ENCODE peak calls at places on chromosome 17, in six cellular contexts. G is ovary; J is BJ; U is CD4-positive, alpha-beta T cell; Q is ascending aorta; T is AG09319. O is an unnamed sample.

GRCh38 chr17:1634841-1635650 is 6.4 kb upstream of the SLC43A2 start:
- DNase-seq in T (no peak), Q (no peak), U (no peak), G (no peak), J (no peak), O (no peak)

GRCh38 chr17:192666-193425 is 11.4 kb upstream of the DOC2B start:
- DNase-seq in G (no peak), U (no peak), Q (no peak), T (no peak), J (no peak), O (no peak)

GRCh38 chr17:40647549-40648325 is at the start of gene SMARCE1:
- DNase-seq in Q (no peak), J (peak; percentile 10), G (peak; percentile 71), T (peak; percentile 31), U (peak; percentile 52), O (peak; percentile 75)

GRCh38 chr17:76726231-76726765 is at the start of gene JMJD6:
- DNase-seq in Q (peak; percentile 91), J (peak; percentile 81), U (no peak), T (peak; percentile 91), G (peak; percentile 96), O (peak; percentile 83)

GRCh38 chr17:81867123-81867951 is 3.8 kb downstream of the ARHGDIA start:
- DNase-seq in U (no peak), G (peak; percentile 35), Q (no peak), T (no peak), J (no peak), O (no peak)

GRCh38 chr17:57601328-57601727 is 143.8 kb downstream of the CCDC182 start:
- DNase-seq in U (no peak), G (no peak), T (no peak), Q (no peak), J (no peak), O (no peak)

GRCh38 chr17:73759324-73760185 is 115.3 kb upstream of the SDK2 start:
- DNase-seq in U (no peak), J (no peak), Q (no peak), G (no peak), T (no peak), O (no peak)

GRCh38 chr17:59331929-59332889 is 754 bp downstream of the YPEL2 start:
- DNase-seq in G (peak; percentile 29), Q (no peak), T (no peak), U (no peak), J (no peak), O (peak; percentile 39)

GRCh38 chr17:11935734-11936406 is 61.4 kb downstream of the ZNF18 start:
- DNase-seq in J (no peak), Q (no peak), G (no peak), U (no peak), T (no peak), O (no peak)

GRCh38 chr17:66677201-66677981 is 157.5 kb upstream of the CACNG5 start:
- DNase-seq in T (no peak), Q (no peak), U (no peak), G (no peak), J (peak; percentile 62), O (no peak)

GRCh38 chr17:61499632-61500031 is 47.4 kb downstream of the TBX4 start:
- DNase-seq in Q (no peak), J (no peak), T (no peak), G (no peak), U (no peak), O (no peak)

GRCh38 chr17:67293251-67294203 is 48.5 kb upstream of the HELZ start:
- DNase-seq in T (peak; percentile 3), U (peak; percentile 51), J (no peak), Q (no peak), G (peak; percentile 62), O (peak; percentile 31)

GRCh38 chr17:19933221-19933620 is 44.4 kb downstream of the AKAP10 start:
- DNase-seq in T (no peak), J (no peak), G (no peak), U (no peak), Q (no peak), O (no peak)

GRCh38 chr17:6567528-6568185 is 11.3 kb upstream of the PITPNM3 start:
- DNase-seq in Q (no peak), J (no peak), G (no peak), T (no peak), U (no peak), O (no peak)

GRCh38 chr17:82978354-82978753 is 101.1 kb upstream of the METRNL start:
- DNase-seq in J (no peak), Q (no peak), U (no peak), G (no peak), T (no peak), O (no peak)

GRCh38 chr17:34485999-34486398 is 93.4 kb upstream of the TMEM132E start:
- DNase-seq in T (no peak), U (no peak), Q (no peak), G (no peak), J (no peak), O (no peak)

GRCh38 chr17:44359001-44359400 is 4.7 kb downstream of the FAM171A2 start:
- DNase-seq in Q (no peak), T (no peak), J (no peak), U (no peak), G (no peak), O (no peak)

GRCh38 chr17:2181206-2181983 is 122.2 kb downstream of the SMG6 start:
- DNase-seq in Q (peak; percentile 60), T (peak; percentile 93), U (no peak), J (no peak), G (peak; percentile 69), O (no peak)

GRCh38 chr17:59174671-59175070 is 19.1 kb downstream of the PRR11 start:
- DNase-seq in J (no peak), U (no peak), G (no peak), Q (no peak), T (no peak), O (no peak)

GRCh38 chr17:65559802-65560627 is 1.4 kb downstream of the AXIN2 start:
- DNase-seq in Q (no peak), U (no peak), J (no peak), G (peak; percentile 69), T (no peak), O (peak; percentile 28)

GRCh38 chr17:35069311-35069710 is 5.8 kb upstream of the RFFL start:
- DNase-seq in T (no peak), J (no peak), G (no peak), U (no peak), Q (no peak), O (no peak)

GRCh38 chr17:38926290-38927070 is 1.1 kb downstream of the LASP1NB start:
- DNase-seq in U (no peak), G (no peak), Q (no peak), J (no peak), T (no peak), O (no peak)

GRCh38 chr17:2904135-2904534 is 107.9 kb downstream of the RAP1GAP2 start:
- DNase-seq in Q (no peak), T (no peak), U (no peak), J (peak; percentile 19), G (no peak), O (no peak)

GRCh38 chr17:8117367-8117979 is 841 bp downstream of the ALOXE3 start:
- DNase-seq in Q (no peak), G (peak; percentile 33), T (no peak), U (no peak), J (no peak), O (no peak)
- TF ChIP-seq CTCF in Q (no peak), G (no peak), T (no peak), U (no peak), J (no peak), O (no peak)

GRCh38 chr17:74995847-74996246 is 8.4 kb downstream of the CDR2L start:
- DNase-seq in T (no peak), G (no peak), J (no peak), Q (no peak), U (no peak), O (no peak)

GRCh38 chr17:74990581-74991105 is 3.2 kb downstream of the CDR2L start:
- DNase-seq in Q (no peak), T (no peak), G (no peak), J (no peak), U (no peak), O (no peak)

GRCh38 chr17:74998783-74999182 is 11.4 kb downstream of the CDR2L start:
- DNase-seq in J (no peak), T (no peak), Q (no peak), G (no peak), U (no peak), O (no peak)

GRCh38 chr17:74992223-74992622 is 4.8 kb downstream of the CDR2L start:
- DNase-seq in U (no peak), J (no peak), T (no peak), G (no peak), Q (no peak), O (no peak)

GRCh38 chr17:74994440-74994839 is 7.0 kb downstream of the CDR2L start:
- DNase-seq in J (no peak), T (no peak), G (no peak), U (no peak), Q (no peak), O (no peak)
- TF ChIP-seq CTCF in J (no peak), T (no peak), G (no peak), U (no peak), Q (no peak), O (no peak)

DNA sequence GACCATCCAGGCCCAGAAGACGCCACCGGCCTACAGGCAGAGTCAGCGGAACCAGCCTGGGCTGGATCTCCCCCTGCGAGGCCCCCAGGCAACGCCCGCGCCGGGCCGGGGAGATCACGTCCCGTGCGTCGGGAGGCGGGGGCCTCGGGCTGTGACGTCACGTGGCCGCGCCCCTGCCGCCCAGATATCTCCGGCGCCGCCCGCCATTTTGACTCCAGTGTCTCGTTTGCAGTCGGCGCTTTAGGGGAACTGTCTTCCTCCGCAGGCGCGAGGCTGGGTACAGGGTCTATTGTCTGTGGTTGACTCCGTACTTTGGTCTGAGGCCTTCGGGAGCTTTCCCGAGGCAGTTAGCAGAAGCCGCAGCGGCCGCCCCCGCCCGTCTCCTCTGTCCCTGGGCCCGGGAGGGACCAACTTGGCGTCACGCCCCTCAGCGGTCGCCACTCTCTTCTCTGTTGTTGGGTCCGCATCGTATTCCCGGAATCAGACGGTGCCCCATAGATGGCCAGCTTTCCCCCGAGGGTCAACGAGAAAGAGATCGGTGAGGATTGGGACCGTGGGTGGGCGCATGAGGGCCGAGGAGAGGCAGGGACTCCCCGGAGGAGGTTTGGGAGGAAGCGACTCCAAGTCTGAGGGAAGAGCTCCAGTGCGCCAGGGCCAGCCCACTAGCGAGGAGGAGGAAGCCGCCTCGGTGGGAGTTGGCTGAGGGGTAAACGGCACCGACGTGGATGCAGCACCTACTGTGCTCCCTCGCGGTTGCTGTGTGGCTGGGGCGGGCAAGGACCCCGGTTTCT is at the start of gene WSB1:
- DNase-seq in J (no peak), U (peak; percentile 88), G (peak; percentile 95), T (peak; percentile 89), Q (peak; percentile 78), O (peak; percentile 94)
- TF ChIP-seq CTCF in J (no peak), U (no peak), G (peak; percentile 44), T (no peak), Q (no peak), O (no peak)

DNA sequence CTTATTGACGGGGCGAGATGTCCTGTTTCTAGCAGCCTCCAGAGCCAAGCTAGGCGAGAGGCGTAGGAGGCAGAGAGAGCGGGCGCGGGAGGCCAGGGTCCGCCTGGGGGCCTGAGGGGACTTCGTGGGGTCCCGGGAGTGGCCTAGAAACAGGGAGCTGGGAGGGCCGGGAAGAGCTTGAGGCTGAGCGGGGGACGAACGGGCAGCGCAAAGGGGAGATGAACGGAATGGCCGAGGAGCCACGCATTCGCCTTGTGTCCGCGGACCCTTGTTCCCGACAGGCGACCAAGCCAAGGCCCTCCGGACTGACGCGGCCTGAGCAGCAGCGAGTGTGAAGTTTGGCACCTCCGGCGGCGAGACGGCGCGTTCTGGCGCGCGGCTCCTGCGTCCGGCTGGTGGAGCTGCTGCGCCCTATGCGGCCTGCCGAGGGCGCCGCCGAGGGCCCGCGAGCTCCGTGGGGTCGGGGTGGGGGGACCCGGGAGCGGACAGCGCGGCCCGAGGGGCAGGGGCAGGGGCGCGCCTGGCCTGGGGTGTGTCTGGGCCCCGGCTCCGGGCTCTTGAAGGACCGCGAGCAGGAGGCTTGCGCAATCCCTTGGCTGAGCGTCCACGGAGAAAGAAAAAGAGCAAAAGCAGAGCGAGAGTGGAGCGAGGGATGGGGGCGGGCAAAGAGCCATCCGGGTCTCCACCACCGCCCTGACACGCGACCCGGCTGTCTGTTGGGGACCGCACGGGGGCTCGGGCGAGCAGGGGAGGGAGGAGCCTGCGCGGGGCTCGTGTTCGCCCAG is 1.2 kb upstream of the CBX4 start:
- DNase-seq in U (no peak), J (no peak), Q (no peak), G (peak; percentile 89), T (no peak), O (peak; percentile 42)
- TF ChIP-seq CTCF in U (no peak), J (no peak), Q (peak; percentile 18), G (peak; percentile 11), T (no peak), O (no peak)

O was measured in activated B cell treated with CpG ODN at 0.5 μM for 24 hours.